ENCODE peak calls at places on chromosomes 4 and X, in six cellular contexts. One of them, this sample, is unnamed.

GRCh38 chr4:125689839-125690238 is 375.1 kb downstream of the FAT4 start:
- DNase-seq in progenitor cell of endocrine pancreas: no peak
- DNase-seq in GM23338: no peak
- DNase-seq in heart left ventricle: no peak
- DNase-seq in IMR-90: no peak
- DNase-seq in endodermal cell: no peak
- DNase-seq in this sample: no peak

GRCh38 chr4:99457676-99458075 is 22.5 kb upstream of the ADH7 start:
- DNase-seq in progenitor cell of endocrine pancreas: no peak
- DNase-seq in GM23338: peak
- DNase-seq in heart left ventricle: no peak
- DNase-seq in IMR-90: no peak
- DNase-seq in endodermal cell: no peak
- DNase-seq in this sample: no peak

GRCh38 chr4:24067781-24068193 is 177.9 kb upstream of the PPARGC1A start:
- DNase-seq in progenitor cell of endocrine pancreas: no peak
- DNase-seq in GM23338: no peak
- DNase-seq in heart left ventricle: no peak
- DNase-seq in IMR-90: peak
- DNase-seq in endodermal cell: peak
- DNase-seq in this sample: no peak

GRCh38 chr4:82737354-82737753 is 61.2 kb downstream of the SCD5 start:
- DNase-seq in progenitor cell of endocrine pancreas: no peak
- DNase-seq in GM23338: no peak
- DNase-seq in heart left ventricle: no peak
- DNase-seq in IMR-90: no peak
- DNase-seq in endodermal cell: no peak
- DNase-seq in this sample: no peak

GRCh38 chr4:13530823-13531608 is 13.3 kb downstream of the NKX3-2 start:
- DNase-seq in progenitor cell of endocrine pancreas: no peak
- DNase-seq in GM23338: peak
- DNase-seq in heart left ventricle: no peak
- DNase-seq in IMR-90: no peak
- DNase-seq in endodermal cell: peak
- DNase-seq in this sample: no peak

GRCh38 chrX:7828594-7828993 is 14.4 kb upstream of the VCX start:
- DNase-seq in progenitor cell of endocrine pancreas: no peak
- DNase-seq in GM23338: peak
- DNase-seq in heart left ventricle: no peak
- DNase-seq in IMR-90: no peak
- DNase-seq in endodermal cell: no peak
- DNase-seq in this sample: no peak

GRCh38 chr4:6938237-6938636 is 28.6 kb downstream of the TBC1D14 start:
- DNase-seq in progenitor cell of endocrine pancreas: no peak
- DNase-seq in GM23338: no peak
- DNase-seq in heart left ventricle: peak
- DNase-seq in IMR-90: no peak
- DNase-seq in endodermal cell: no peak
- DNase-seq in this sample: no peak

GRCh38 chrX:140151316-140151715 is 186.0 kb upstream of the CXorf66 start:
- DNase-seq in progenitor cell of endocrine pancreas: no peak
- DNase-seq in GM23338: no peak
- DNase-seq in heart left ventricle: no peak
- DNase-seq in IMR-90: no peak
- DNase-seq in endodermal cell: no peak
- DNase-seq in this sample: no peak

GRCh38 chr4:86482851-86483490 is 111.1 kb upstream of the PTPN13 start:
- DNase-seq in progenitor cell of endocrine pancreas: no peak
- DNase-seq in GM23338: peak
- DNase-seq in heart left ventricle: no peak
- DNase-seq in IMR-90: no peak
- DNase-seq in endodermal cell: peak
- DNase-seq in this sample: no peak

GRCh38 chr4:98491862-98492554 is 166.4 kb downstream of the TSPAN5 start:
- DNase-seq in progenitor cell of endocrine pancreas: no peak
- DNase-seq in GM23338: peak
- DNase-seq in heart left ventricle: no peak
- DNase-seq in IMR-90: no peak
- DNase-seq in endodermal cell: no peak
- DNase-seq in this sample: no peak

GRCh38 chr4:154487144-154487543 is 4.5 kb downstream of the DCHS2 start:
- DNase-seq in progenitor cell of endocrine pancreas: no peak
- DNase-seq in GM23338: no peak
- DNase-seq in heart left ventricle: no peak
- DNase-seq in IMR-90: no peak
- DNase-seq in endodermal cell: no peak
- DNase-seq in this sample: no peak

GRCh38 chrX:46791927-46792825 is 33.3 kb upstream of the SLC9A7 start:
- DNase-seq in progenitor cell of endocrine pancreas: no peak
- DNase-seq in GM23338: peak
- DNase-seq in heart left ventricle: no peak
- DNase-seq in IMR-90: peak
- DNase-seq in endodermal cell: peak
- DNase-seq in this sample: no peak

GRCh38 chrX:94389044-94389443 is 715.0 kb downstream of the FAM133A start:
- DNase-seq in progenitor cell of endocrine pancreas: no peak
- DNase-seq in GM23338: no peak
- DNase-seq in heart left ventricle: no peak
- DNase-seq in IMR-90: no peak
- DNase-seq in endodermal cell: no peak
- DNase-seq in this sample: no peak

GRCh38 chrX:44344687-44345086 is 1.2 kb upstream of the EFHC2 start:
- DNase-seq in progenitor cell of endocrine pancreas: no peak
- DNase-seq in GM23338: no peak
- DNase-seq in heart left ventricle: no peak
- DNase-seq in IMR-90: no peak
- DNase-seq in endodermal cell: no peak
- DNase-seq in this sample: no peak

GRCh38 chr4:24979554-24979953 is 51.2 kb downstream of the LGI2 start:
- DNase-seq in progenitor cell of endocrine pancreas: no peak
- DNase-seq in GM23338: no peak
- DNase-seq in heart left ventricle: no peak
- DNase-seq in IMR-90: no peak
- DNase-seq in endodermal cell: peak
- DNase-seq in this sample: no peak

GRCh38 chrX:71282514-71283408 is 674 bp upstream of the NONO start:
- DNase-seq in progenitor cell of endocrine pancreas: no peak
- DNase-seq in GM23338: peak
- DNase-seq in heart left ventricle: no peak
- DNase-seq in IMR-90: peak
- DNase-seq in endodermal cell: no peak
- DNase-seq in this sample: no peak

DNA sequence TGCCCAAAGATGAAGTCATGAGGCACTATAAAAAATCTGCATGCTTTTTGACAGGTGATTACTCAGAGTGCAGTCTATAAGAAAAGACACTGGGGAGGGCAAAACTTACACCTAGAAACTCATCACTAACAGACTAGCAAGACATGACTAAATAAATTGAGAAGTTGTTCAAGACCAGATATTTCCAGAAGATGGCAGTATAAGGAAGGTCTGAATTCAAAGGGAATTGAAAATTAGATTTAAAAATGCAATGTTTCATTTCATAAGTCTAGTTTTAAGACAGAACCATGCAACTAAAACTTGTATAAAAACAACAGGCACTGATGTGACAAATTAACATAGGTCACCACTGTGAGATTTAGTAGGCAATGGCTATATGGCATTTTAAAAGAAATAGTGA is 232.5 kb upstream of the POF1B start:
- DNase-seq in progenitor cell of endocrine pancreas: no peak
- DNase-seq in GM23338: peak
- DNase-seq in heart left ventricle: no peak
- DNase-seq in IMR-90: peak
- DNase-seq in endodermal cell: no peak
- DNase-seq in this sample: no peak
- TF ChIP-seq CTCF in progenitor cell of endocrine pancreas: peak
- TF ChIP-seq CTCF in GM23338: peak
- TF ChIP-seq CTCF in heart left ventricle: no peak
- TF ChIP-seq CTCF in IMR-90: peak
- TF ChIP-seq CTCF in endodermal cell: peak
- TF ChIP-seq CTCF in this sample: no peak

GRCh38 chrX:116657071-116657470 is 194.3 kb upstream of the CT83 start:
- DNase-seq in progenitor cell of endocrine pancreas: no peak
- DNase-seq in GM23338: no peak
- DNase-seq in heart left ventricle: no peak
- DNase-seq in IMR-90: no peak
- DNase-seq in endodermal cell: no peak
- DNase-seq in this sample: no peak
- TF ChIP-seq CTCF in progenitor cell of endocrine pancreas: no peak
- TF ChIP-seq CTCF in GM23338: no peak
- TF ChIP-seq CTCF in heart left ventricle: no peak
- TF ChIP-seq CTCF in IMR-90: no peak
- TF ChIP-seq CTCF in endodermal cell: peak
- TF ChIP-seq CTCF in this sample: no peak

DNA sequence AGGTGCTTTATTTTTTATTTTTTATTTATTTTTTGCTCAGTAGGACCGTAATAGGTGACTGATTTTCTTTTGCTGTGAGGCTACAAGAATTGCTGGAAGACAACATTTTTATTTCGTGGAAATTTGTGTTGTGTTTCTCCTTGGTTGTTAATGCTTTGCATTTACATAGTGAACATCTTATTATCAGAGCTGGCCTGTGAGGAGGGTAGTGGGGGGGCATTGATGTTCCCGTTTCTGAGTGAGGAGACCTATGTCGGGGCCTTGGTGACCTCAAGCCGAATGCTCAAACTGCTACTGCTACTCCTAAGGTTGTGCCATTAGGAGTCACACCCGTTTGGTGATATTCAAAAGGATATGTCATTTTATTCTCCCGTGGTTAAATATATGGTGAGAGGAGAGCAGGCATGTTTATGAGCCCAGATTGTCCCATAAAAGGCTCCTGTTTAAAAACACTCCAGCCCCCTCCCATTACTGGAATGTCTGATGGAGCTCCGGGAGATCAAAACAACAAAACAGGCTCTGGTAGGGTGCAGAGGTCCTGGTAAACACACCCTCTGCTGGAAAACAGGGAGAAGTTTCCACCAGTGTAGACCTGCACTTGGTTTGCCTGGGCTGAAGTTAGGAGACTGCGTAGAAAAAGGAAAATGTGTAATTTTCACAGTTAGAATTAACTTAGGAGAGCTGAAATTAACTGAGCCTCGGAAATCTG is 5.6 kb downstream of the PDGFRA start:
- DNase-seq in progenitor cell of endocrine pancreas: no peak
- DNase-seq in GM23338: peak
- DNase-seq in heart left ventricle: no peak
- DNase-seq in IMR-90: no peak
- DNase-seq in endodermal cell: no peak
- DNase-seq in this sample: no peak
- TF ChIP-seq CTCF in progenitor cell of endocrine pancreas: no peak
- TF ChIP-seq CTCF in GM23338: no peak
- TF ChIP-seq CTCF in heart left ventricle: no peak
- TF ChIP-seq CTCF in IMR-90: no peak
- TF ChIP-seq CTCF in endodermal cell: peak
- TF ChIP-seq CTCF in this sample: peak

DNA sequence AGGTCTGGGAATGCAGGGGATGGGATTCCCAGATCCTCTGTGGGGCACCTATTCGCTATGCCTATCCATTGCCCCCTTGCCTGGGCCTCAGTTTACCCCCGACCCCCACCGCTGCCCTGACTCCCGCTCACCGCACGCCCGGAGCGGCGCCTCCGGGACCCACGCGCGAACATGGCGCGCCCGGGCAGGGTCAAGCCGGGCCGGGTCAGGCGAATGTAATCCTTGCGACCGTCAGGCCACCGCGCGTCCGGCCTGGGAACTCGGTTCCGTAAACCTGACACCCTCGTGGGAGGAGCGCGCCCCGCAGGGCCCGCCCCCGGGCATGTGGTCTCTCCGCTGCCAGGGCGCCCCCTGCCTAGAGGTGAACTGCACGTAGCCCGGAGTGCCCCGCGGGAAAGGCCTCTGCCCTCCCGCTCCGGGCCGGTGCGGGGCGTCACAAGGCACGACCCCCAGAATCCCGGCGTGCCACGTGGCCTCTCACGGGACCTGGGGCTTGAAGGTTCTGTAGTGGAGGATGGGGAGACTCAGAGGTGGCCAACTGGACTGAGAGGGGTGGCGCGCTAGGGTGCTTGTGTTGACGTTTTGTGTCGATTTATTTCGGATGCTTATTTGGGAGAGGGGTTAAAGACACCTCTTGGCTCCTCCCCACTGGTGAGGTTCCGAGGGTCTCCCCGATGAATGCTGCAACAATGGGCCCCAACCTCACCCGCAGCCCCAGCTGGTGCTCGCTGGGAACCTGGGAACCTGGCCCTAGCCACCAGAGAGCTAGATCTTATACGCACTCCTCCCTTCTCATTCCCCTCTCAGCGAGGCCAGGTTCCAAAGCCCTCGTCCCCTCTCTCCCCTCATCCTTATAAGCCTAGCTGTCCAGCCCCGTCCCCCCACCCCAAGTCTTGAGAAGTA is at the start of gene PRICKLE3:
- DNase-seq in progenitor cell of endocrine pancreas: peak
- DNase-seq in GM23338: peak
- DNase-seq in heart left ventricle: peak
- DNase-seq in IMR-90: peak
- DNase-seq in endodermal cell: peak
- DNase-seq in this sample: peak
- TF ChIP-seq CTCF in progenitor cell of endocrine pancreas: peak
- TF ChIP-seq CTCF in GM23338: peak
- TF ChIP-seq CTCF in heart left ventricle: peak
- TF ChIP-seq CTCF in IMR-90: peak
- TF ChIP-seq CTCF in endodermal cell: peak
- TF ChIP-seq CTCF in this sample: peak

GRCh38 chrX:30217465-30217864 is 2.1 kb downstream of the MAGEB2 start:
- DNase-seq in progenitor cell of endocrine pancreas: no peak
- DNase-seq in GM23338: no peak
- DNase-seq in heart left ventricle: no peak
- DNase-seq in IMR-90: no peak
- DNase-seq in endodermal cell: no peak
- DNase-seq in this sample: no peak

GRCh38 chrX:30215357-30215843 is at the start of gene MAGEB2:
- DNase-seq in progenitor cell of endocrine pancreas: no peak
- DNase-seq in GM23338: peak
- DNase-seq in heart left ventricle: no peak
- DNase-seq in IMR-90: no peak
- DNase-seq in endodermal cell: no peak
- DNase-seq in this sample: no peak

DNA sequence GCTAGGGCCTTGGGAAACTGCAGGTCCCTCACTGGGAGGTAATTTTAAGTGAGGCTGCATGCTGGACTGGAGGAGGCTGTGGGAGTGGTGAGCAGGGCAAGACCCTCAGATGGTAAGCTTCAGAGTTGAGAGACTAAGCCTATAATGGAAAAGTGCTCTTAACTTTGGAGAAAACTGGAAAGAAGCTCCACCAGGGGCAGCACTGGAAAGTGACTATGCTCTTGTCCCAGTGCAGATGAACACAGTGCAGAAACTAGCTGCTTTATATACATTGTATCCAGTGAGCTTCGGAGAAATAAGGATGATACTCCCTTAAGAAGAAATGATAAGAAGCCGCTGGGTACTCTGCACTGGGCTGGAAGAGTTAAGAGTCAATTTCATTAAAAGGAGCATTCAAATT is 3.2 kb upstream of the MAGEB2 start:
- DNase-seq in progenitor cell of endocrine pancreas: no peak
- DNase-seq in GM23338: no peak
- DNase-seq in heart left ventricle: no peak
- DNase-seq in IMR-90: no peak
- DNase-seq in endodermal cell: peak
- DNase-seq in this sample: no peak
- TF ChIP-seq CTCF in progenitor cell of endocrine pancreas: no peak
- TF ChIP-seq CTCF in GM23338: no peak
- TF ChIP-seq CTCF in heart left ventricle: no peak
- TF ChIP-seq CTCF in IMR-90: no peak
- TF ChIP-seq CTCF in endodermal cell: peak
- TF ChIP-seq CTCF in this sample: no peak

This sample was measured in natural killer cell.